ENCODE peak calls at places on chromosomes 13 and 19, in seven cellular contexts. U, T, X, Z, M, R and N are unnamed samples.

GRCh38 chr19:51689751-51690358 is 3.3 kb upstream of the SPACA6 start:
- DNase-seq in U (no peak), T (no peak), X (peak), Z (no peak), M (no peak), R (no peak), N (no peak)

GRCh38 chr19:48656840-48657474 is 11.0 kb upstream of the CA11 start:
- DNase-seq in U (no peak), T (no peak), X (peak), Z (no peak), M (peak), R (no peak), N (no peak)

GRCh38 chr19:29079331-29079730 is 133.6 kb downstream of the UQCRFS1 start:
- DNase-seq in U (no peak), T (no peak), X (no peak), Z (no peak), M (no peak), R (no peak), N (no peak)

GRCh38 chr13:59354665-59355064 is 809.1 kb downstream of the DIAPH3 start:
- DNase-seq in U (no peak), T (no peak), X (no peak), Z (no peak), M (no peak), R (no peak), N (no peak)

GRCh38 chr19:10662384-10663251 is 8.5 kb downstream of the ILF3 start:
- DNase-seq in U (no peak), T (no peak), X (peak), Z (no peak), M (no peak), R (no peak), N (no peak)

GRCh38 chr19:36973844-36974195 is 57.7 kb downstream of the ZNF568 start:
- DNase-seq in U (no peak), T (no peak), X (no peak), Z (no peak), M (no peak), R (no peak), N (no peak)

GRCh38 chr13:71886880-71887279 is 19.9 kb upstream of the DACH1 start:
- DNase-seq in U (no peak), T (no peak), X (no peak), Z (no peak), M (no peak), R (no peak), N (no peak)

GRCh38 chr19:19744641-19745040 is 11.7 kb upstream of the ZNF14 start:
- DNase-seq in U (no peak), T (no peak), X (no peak), Z (no peak), M (no peak), R (no peak), N (no peak)

GRCh38 chr19:50555447-50556235 is 12.6 kb downstream of the LRRC4B start:
- DNase-seq in U (no peak), T (no peak), X (no peak), Z (no peak), M (no peak), R (no peak), N (no peak)

GRCh38 chr13:95552208-95552538 is 347 bp upstream of the CLDN10 start:
- DNase-seq in U (no peak), T (no peak), X (no peak), Z (no peak), M (no peak), R (no peak), N (no peak)

GRCh38 chr19:36973021-36973843 is 57.1 kb downstream of the ZNF568 start:
- DNase-seq in U (peak), T (peak), X (peak), Z (peak), M (peak), R (peak), N (peak)